ENCODE peak calls at places on chromosomes 4 and X, in ten cellular contexts. T is left ventricle myocardium inferior, J is fibroblast of mammary gland, G is ovary, I is GM23338, Y is pancreas, S is sigmoid colon, W is NB4, N is fibroblast of pulmonary artery, K is BE2C. D is an unnamed sample.

GRCh38 chrX:126027229-126027628 is 138.9 kb downstream of the DCAF12L2 start:
- DNase-seq in S (no peak), J (no peak), W (no peak), T (no peak), I (no peak), K (no peak), Y (peak), N (no peak), G (no peak), D (no peak)

GRCh38 chr4:168633071-168633470 is 136.2 kb downstream of the PALLD start:
- DNase-seq in W (no peak), N (no peak), J (no peak), Y (no peak), G (no peak), K (no peak), I (no peak), T (no peak), S (no peak), D (no peak)

GRCh38 chr4:7381890-7382633 is 52.7 kb downstream of the PSAPL1 start:
- DNase-seq in W (no peak), I (no peak), N (no peak), J (no peak), S (peak), Y (no peak), K (no peak), G (peak), T (no peak), D (no peak)

GRCh38 chr4:113293043-113293560 is 243.6 kb downstream of the ANK2 start:
- DNase-seq in W (no peak), S (peak), I (peak), J (peak), N (peak), K (no peak), G (peak), T (no peak), Y (no peak), D (peak)

GRCh38 chrX:6386837-6387236 is 148.1 kb downstream of the VCX3A start:
- DNase-seq in T (no peak), K (no peak), Y (no peak), G (no peak), S (no peak), J (no peak), N (no peak), W (no peak), I (no peak), D (no peak)

GRCh38 chr4:13701937-13702446 is 74.5 kb upstream of the BOD1L1 start:
- DNase-seq in J (peak), N (peak), T (no peak), G (no peak), Y (no peak), I (no peak), W (peak), S (no peak), K (no peak), D (peak)

GRCh38 chrX:113741744-113742143 is 842.1 kb upstream of the HTR2C start:
- DNase-seq in J (peak), K (peak), Y (no peak), T (no peak), W (peak), G (no peak), N (peak), S (no peak), I (peak), D (peak)

GRCh38 chr4:106210021-106210420 is 106.0 kb downstream of the TBCK start:
- DNase-seq in S (no peak), G (no peak), W (no peak), J (no peak), I (peak), N (no peak), K (no peak), Y (no peak), T (no peak), D (no peak)

GRCh38 chr4:48725414-48725813 is 54.7 kb downstream of the FRYL start:
- DNase-seq in T (no peak), N (no peak), G (no peak), Y (no peak), I (no peak), J (no peak), K (no peak), W (no peak), S (no peak), D (no peak)

GRCh38 chrX:152915541-152916241 is 17.8 kb downstream of the ZNF185 start:
- DNase-seq in K (peak), G (no peak), Y (no peak), I (peak), S (no peak), J (peak), N (peak), W (peak), T (peak), D (peak)

GRCh38 chrX:56397636-56398035 is 165.5 kb downstream of the KLF8 start:
- DNase-seq in T (no peak), S (no peak), J (no peak), N (no peak), Y (no peak), I (no peak), W (no peak), K (no peak), G (no peak), D (no peak)

GRCh38 chr4:29581469-29581868 is 1138.7 kb upstream of the PCDH7 start:
- DNase-seq in Y (no peak), N (peak), S (peak), I (no peak), W (no peak), K (no peak), J (no peak), G (no peak), T (no peak), D (peak)

GRCh38 chrX:150409486-150409885 is 46.4 kb downstream of the MAMLD1 start:
- DNase-seq in Y (no peak), J (no peak), S (no peak), G (no peak), I (no peak), W (no peak), K (no peak), N (no peak), T (no peak), D (no peak)

GRCh38 chr4:8244001-8244757 is 25.4 kb upstream of the HTRA3 start:
- DNase-seq in S (no peak), N (no peak), J (no peak), G (no peak), W (no peak), K (no peak), T (no peak), Y (peak), I (no peak), D (no peak)

GRCh38 chr4:44121210-44121609 is 327.4 kb downstream of the KCTD8 start:
- DNase-seq in Y (no peak), J (peak), N (peak), S (no peak), G (no peak), I (no peak), K (no peak), T (no peak), W (no peak), D (no peak)

GRCh38 chr4:15457401-15458201 is 12.1 kb upstream of the CC2D2A start:
- DNase-seq in T (no peak), S (no peak), J (peak), W (peak), Y (no peak), N (peak), I (peak), G (no peak), K (no peak), D (peak)

GRCh38 chr4:47122592-47123291 is 91.4 kb downstream of the GABRB1 start:
- DNase-seq in S (no peak), K (peak), I (peak), J (peak), Y (no peak), W (peak), G (no peak), N (peak), T (no peak), D (peak)

GRCh38 chrX:153708415-153708814 is 15.8 kb downstream of the BCAP31 start:
- DNase-seq in T (peak), J (peak), W (peak), S (peak), I (peak), G (peak), K (peak), N (peak), Y (peak), D (peak)

GRCh38 chrX:26788402-26788998 is 572.5 kb downstream of the MAGEB5 start:
- DNase-seq in T (no peak), S (no peak), N (no peak), I (no peak), W (no peak), Y (no peak), J (no peak), K (no peak), G (no peak), D (peak)

GRCh38 chrX:905828-906566 is 275.4 kb downstream of the SHOX start:
- DNase-seq in W (no peak), K (no peak), I (no peak), Y (no peak), N (no peak), G (no peak), T (no peak), S (no peak), J (no peak), D (no peak)

GRCh38 chr4:105992641-105993305 is 97.5 kb downstream of the NPNT start:
- DNase-seq in G (no peak), T (no peak), I (no peak), Y (no peak), J (peak), N (no peak), K (no peak), S (no peak), W (no peak), D (no peak)

GRCh38 chr4:73731968-73732610 is 8.3 kb upstream of the CXCL8 start:
- DNase-seq in J (no peak), I (no peak), T (no peak), K (no peak), N (no peak), G (no peak), Y (no peak), W (peak), S (no peak), D (no peak)

GRCh38 chr4:72505314-72505744 is 63.7 kb downstream of the ADAMTS3 start:
- DNase-seq in I (peak), G (no peak), Y (peak), J (peak), N (peak), K (peak), S (no peak), W (peak), T (no peak), D (peak)

GRCh38 chrX:73930300-73930699 is 367.3 kb downstream of the CHIC1 start:
- DNase-seq in G (no peak), I (no peak), T (no peak), N (peak), J (peak), Y (no peak), S (no peak), K (no peak), W (no peak), D (no peak)

GRCh38 chr4:140450352-140450751 is 22.9 kb upstream of the CLGN start:
- DNase-seq in N (no peak), T (no peak), K (no peak), S (no peak), Y (no peak), G (no peak), W (no peak), J (no peak), I (no peak), D (no peak)

GRCh38 chr4:138576684-138577083 is 334.5 kb upstream of the SLC7A11 start:
- DNase-seq in W (peak), G (no peak), N (peak), I (peak), J (peak), T (no peak), S (no peak), Y (no peak), K (no peak), D (peak)

GRCh38 chr4:110654254-110654635 is 31.4 kb upstream of the PITX2 start:
- DNase-seq in I (no peak), Y (no peak), N (no peak), G (no peak), T (no peak), J (no peak), S (no peak), W (no peak), K (no peak), D (peak)

GRCh38 chrX:14801136-14801535 is 71.7 kb downstream of the FANCB start:
- DNase-seq in K (no peak), N (peak), W (no peak), G (no peak), T (no peak), I (no peak), J (peak), Y (no peak), S (no peak), D (peak)

GRCh38 chr4:41887821-41888699 is 47.2 kb upstream of the TMEM33 start:
- DNase-seq in G (no peak), J (peak), W (peak), I (peak), T (no peak), Y (no peak), N (peak), S (no peak), K (peak), D (peak)

GRCh38 chrX:41922125-41922521 is 1.2 kb downstream of the CASK start:
- DNase-seq in N (peak), J (peak), G (peak), S (no peak), K (peak), T (no peak), W (peak), Y (no peak), I (no peak), D (peak)

GRCh38 chr4:64497526-64497925 is 88.3 kb upstream of the TECRL start:
- DNase-seq in I (no peak), T (no peak), W (no peak), J (no peak), K (no peak), S (no peak), N (peak), Y (no peak), G (no peak), D (no peak)

GRCh38 chrX:150036181-150036580 is 97.9 kb upstream of the EOLA2 start:
- DNase-seq in I (no peak), W (no peak), G (no peak), S (no peak), J (peak), T (no peak), K (no peak), Y (no peak), N (peak), D (peak)

GRCh38 chr4:20408596-20408995 is 156.9 kb downstream of the SLIT2 start:
- DNase-seq in N (peak), K (no peak), J (peak), W (no peak), T (no peak), G (no peak), I (no peak), S (no peak), Y (no peak), D (peak)

GRCh38 chr4:71259911-71260331 is 78.9 kb upstream of the SLC4A4 start:
- DNase-seq in Y (no peak), T (no peak), N (peak), W (peak), J (no peak), I (no peak), K (no peak), G (no peak), S (no peak), D (peak)

GRCh38 chr4:27702710-27703431 is 842.2 kb downstream of the STIM2 start:
- DNase-seq in W (peak), T (no peak), K (peak), S (no peak), I (peak), N (no peak), G (no peak), J (peak), Y (no peak), D (no peak)

DNA sequence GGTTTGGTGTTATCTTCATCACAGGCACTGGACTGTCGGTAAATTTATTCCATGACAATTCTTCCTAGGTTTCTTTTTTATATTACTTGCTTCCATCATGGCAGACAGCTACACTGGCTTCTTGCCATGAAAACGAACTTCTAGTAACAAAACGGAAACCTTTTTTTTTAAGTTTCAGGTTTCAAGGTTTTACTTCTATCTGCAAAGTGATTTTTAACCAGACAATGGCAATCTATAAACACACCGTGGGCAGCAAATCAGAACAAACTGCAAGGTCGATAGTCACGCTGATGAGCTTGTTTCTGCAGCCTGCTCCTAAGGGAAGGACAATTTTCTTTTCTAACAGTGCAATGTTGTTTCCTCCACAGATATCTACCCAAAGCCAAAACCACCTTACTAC is 29.9 kb downstream of the XG start:
- DNase-seq in N (no peak), S (no peak), I (no peak), T (no peak), K (no peak), G (no peak), W (no peak), Y (no peak), J (no peak), D (peak)
- H3K4me3 ChIP-seq in N (no peak), S (no peak), I (no peak), T (no peak), K (no peak), G (no peak), W (no peak), Y (no peak), J (no peak), D (no peak)

GRCh38 chrX:19659929-19660328 is 144.6 kb upstream of the MAP3K15 start:
- DNase-seq in S (no peak), J (peak), N (peak), T (no peak), G (no peak), K (no peak), I (no peak), W (no peak), Y (no peak), D (no peak)
- TF ChIP-seq CTCF in S (no peak), J (peak), N (peak), T (no peak), G (no peak), K (no peak), I (no peak), W (no peak), Y (no peak), D (peak)

GRCh38 chr4:83981156-83981555 is 445.2 kb downstream of the GPAT3 start:
- DNase-seq in S (no peak), K (no peak), G (no peak), W (no peak), T (no peak), J (no peak), Y (no peak), I (no peak), N (no peak), D (no peak)
- H3K4me3 ChIP-seq in S (no peak), K (no peak), G (no peak), W (no peak), T (no peak), J (no peak), Y (no peak), I (no peak), N (no peak), D (no peak)

GRCh38 chrX:132077414-132077813 is 50.4 kb downstream of the FRMD7 start:
- DNase-seq in T (no peak), W (no peak), K (no peak), N (no peak), G (no peak), I (no peak), J (no peak), S (no peak), Y (no peak), D (no peak)
- TF ChIP-seq CTCF in T (no peak), W (no peak), K (no peak), N (no peak), G (no peak), I (no peak), J (no peak), S (no peak), Y (no peak), D (no peak)

DNA sequence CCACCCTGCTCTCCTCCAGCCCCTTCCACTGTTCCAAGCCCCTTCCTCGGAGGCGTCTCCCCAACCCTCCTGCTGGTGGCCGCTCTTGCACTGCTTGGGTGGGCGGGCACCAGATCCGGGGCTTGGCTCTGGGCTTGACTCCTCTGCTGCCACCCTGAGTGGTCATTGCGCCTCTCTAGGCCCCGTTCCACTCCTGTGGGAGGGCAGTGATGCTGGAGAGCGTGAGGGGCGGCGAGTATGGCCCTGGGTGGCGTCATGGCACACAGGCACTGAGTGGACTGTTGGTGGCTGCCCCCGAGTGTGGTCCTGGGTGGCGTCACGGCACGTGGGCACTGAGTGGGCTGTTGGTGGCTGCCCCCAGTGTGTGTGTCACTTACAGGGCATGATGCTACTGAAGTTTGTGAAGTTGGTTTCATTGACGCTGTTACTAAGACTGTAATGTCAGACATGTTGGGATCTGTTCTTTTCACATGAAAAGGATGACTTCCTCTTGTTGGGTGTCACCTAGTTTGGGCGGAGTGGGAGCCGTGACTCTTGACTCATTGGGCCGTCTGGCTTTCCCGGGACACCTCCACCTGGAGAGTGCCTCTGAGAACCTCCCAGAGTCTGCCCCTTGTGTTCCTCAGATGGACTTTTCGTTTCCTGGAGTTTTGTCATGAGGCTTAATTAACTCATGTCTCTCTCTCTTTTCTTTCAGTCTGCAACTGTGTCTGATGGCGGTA is 55.9 kb upstream of the HGFAC start:
- DNase-seq in K (no peak), G (no peak), Y (no peak), T (no peak), N (no peak), I (no peak), W (no peak), J (no peak), S (peak), D (no peak)
- H3K4me3 ChIP-seq in K (no peak), G (no peak), Y (no peak), T (peak), N (no peak), I (no peak), W (no peak), J (no peak), S (no peak), D (no peak)

DNA sequence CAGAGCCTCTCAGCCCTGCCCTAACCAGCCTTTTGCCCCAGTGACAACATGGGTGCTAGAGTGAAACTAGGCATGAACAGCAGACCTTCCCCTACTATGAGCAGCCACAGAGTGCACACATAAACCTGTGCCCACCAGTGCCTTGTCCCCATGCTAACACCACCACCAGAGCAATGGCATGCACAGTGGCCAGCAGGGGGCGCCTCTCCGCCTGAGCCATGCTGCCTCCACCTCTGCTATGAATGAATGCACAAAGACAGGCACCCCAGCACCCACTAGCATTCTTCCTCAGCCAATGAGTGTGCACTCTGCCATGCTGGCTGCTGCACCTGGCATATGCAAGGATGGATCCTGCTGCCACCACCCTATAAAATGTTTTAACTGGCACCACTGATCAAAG is 286.9 kb upstream of the FGF16 start:
- DNase-seq in K (peak), Y (no peak), I (peak), S (no peak), J (no peak), G (no peak), T (no peak), N (peak), W (peak), D (no peak)
- TF ChIP-seq CTCF in K (peak), Y (no peak), I (peak), S (no peak), J (peak), G (no peak), T (peak), N (peak), W (peak), D (peak)

GRCh38 chr4:80270321-80270720 is 3.9 kb downstream of the FGF5 start:
- DNase-seq in W (no peak), J (no peak), G (no peak), Y (no peak), K (no peak), I (no peak), S (no peak), T (no peak), N (no peak), D (no peak)
- H3K4me3 ChIP-seq in W (no peak), J (peak), G (no peak), Y (no peak), K (no peak), I (no peak), S (no peak), T (no peak), N (no peak), D (no peak)